ENCODE peak calls at places on chromosomes 11 and 22, in six cellular contexts. N is activated CD4-positive, alpha-beta T cell treated with anti-CD3 and anti-CD28 coated beads, Interleukin-2, amount 50 U/mL, for 1 hour; M is transverse colon; C is AG08396; P is MG63; A is LHCN-M2. B is an unnamed sample.

GRCh38 chr22:35540600-35541253 is at the start of gene RASD2:
- DNase-seq in P (peak), C (peak), A (no peak), M (peak), N (no peak), B (peak)

GRCh38 chr11:31601635-31602282 is 92.2 kb downstream of the ELP4 start:
- DNase-seq in C (no peak), P (no peak), M (no peak), N (no peak), A (no peak), B (no peak)

GRCh38 chr11:105229257-105229656 is 89.7 kb upstream of the CARD18 start:
- DNase-seq in N (no peak), C (peak), M (no peak), P (no peak), A (peak), B (no peak)

GRCh38 chr11:44600739-44601416 is 35.4 kb downstream of the CD82 start:
- DNase-seq in C (no peak), P (no peak), N (no peak), M (no peak), A (peak), B (no peak)

GRCh38 chr11:34926101-34926830 is 9.8 kb downstream of the PDHX start:
- DNase-seq in C (peak), A (peak), M (no peak), P (no peak), N (no peak), B (peak)

GRCh38 chr11:61730222-61730994 is 22.0 kb upstream of the MYRF start:
- DNase-seq in M (no peak), P (no peak), A (no peak), C (no peak), N (no peak), B (no peak)

GRCh38 chr11:70126494-70126893 is 48.4 kb downstream of the ANO1 start:
- DNase-seq in P (no peak), N (no peak), C (no peak), M (no peak), A (no peak), B (no peak)

GRCh38 chr11:110712643-110713468 is 619 bp upstream of the ARHGAP20 start:
- DNase-seq in C (peak), A (peak), M (peak), N (no peak), P (no peak), B (no peak)

GRCh38 chr22:19713228-19713627 is 1.1 kb upstream of the SEPTIN5 start:
- DNase-seq in M (no peak), P (no peak), N (no peak), A (no peak), C (no peak), B (no peak)

GRCh38 chr22:31550871-31551370 is 54.6 kb downstream of the SFI1 start:
- DNase-seq in C (no peak), A (no peak), N (no peak), M (no peak), P (no peak), B (no peak)

GRCh38 chr22:33470456-33470855 is 412.3 kb upstream of the SYN3 start:
- DNase-seq in N (no peak), C (no peak), A (no peak), P (no peak), M (no peak), B (no peak)

B was measured in CD4-positive, alpha-beta memory T cell.